ENCODE peak calls at places on chromosomes 7 and 10, in ten cellular contexts. One of them, this sample, is unnamed.

GRCh38 chr10:125742465-125742864 is 23.0 kb downstream of the EDRF1 start:
- DNase-seq in lower lobe of right lung: no peak
- DNase-seq in progenitor cell of endocrine pancreas: no peak
- DNase-seq in GM10248: no peak
- DNase-seq in cardiac muscle cell: no peak
- DNase-seq in RWPE1: no peak
- DNase-seq in astrocyte of the cerebellum: no peak
- DNase-seq in endothelial cell: no peak
- DNase-seq in AG10803: peak; percentile 3
- DNase-seq in mucosa of descending colon: no peak
- DNase-seq in this sample: no peak

GRCh38 chr7:156001496-156002260 is 189.4 kb upstream of the SHH start:
- DNase-seq in lower lobe of right lung: no peak
- DNase-seq in progenitor cell of endocrine pancreas: no peak
- DNase-seq in GM10248: no peak
- DNase-seq in cardiac muscle cell: no peak
- DNase-seq in RWPE1: no peak
- DNase-seq in astrocyte of the cerebellum: no peak
- DNase-seq in endothelial cell: no peak
- DNase-seq in AG10803: no peak
- DNase-seq in mucosa of descending colon: no peak
- DNase-seq in this sample: no peak

GRCh38 chr7:12637328-12637727 is 50.1 kb upstream of the ARL4A start:
- DNase-seq in lower lobe of right lung: no peak
- DNase-seq in progenitor cell of endocrine pancreas: no peak
- DNase-seq in GM10248: no peak
- DNase-seq in cardiac muscle cell: no peak
- DNase-seq in RWPE1: no peak
- DNase-seq in astrocyte of the cerebellum: no peak
- DNase-seq in endothelial cell: no peak
- DNase-seq in AG10803: no peak
- DNase-seq in mucosa of descending colon: no peak
- DNase-seq in this sample: no peak

GRCh38 chr10:123306290-123306689 is 152.1 kb downstream of the BUB3 start:
- DNase-seq in lower lobe of right lung: no peak
- DNase-seq in progenitor cell of endocrine pancreas: no peak
- DNase-seq in GM10248: no peak
- DNase-seq in cardiac muscle cell: no peak
- DNase-seq in RWPE1: no peak
- DNase-seq in astrocyte of the cerebellum: no peak
- DNase-seq in endothelial cell: no peak
- DNase-seq in AG10803: no peak
- DNase-seq in mucosa of descending colon: no peak
- DNase-seq in this sample: no peak

GRCh38 chr7:54729096-54729495 is 29.9 kb downstream of the SEC61G start:
- DNase-seq in lower lobe of right lung: no peak
- DNase-seq in progenitor cell of endocrine pancreas: no peak
- DNase-seq in GM10248: no peak
- DNase-seq in cardiac muscle cell: no peak
- DNase-seq in RWPE1: no peak
- DNase-seq in astrocyte of the cerebellum: no peak
- DNase-seq in endothelial cell: no peak
- DNase-seq in AG10803: no peak
- DNase-seq in mucosa of descending colon: no peak
- DNase-seq in this sample: no peak

GRCh38 chr10:106535304-106535964 is 629.1 kb downstream of the SORCS1 start:
- DNase-seq in lower lobe of right lung: no peak
- DNase-seq in progenitor cell of endocrine pancreas: no peak
- DNase-seq in GM10248: no peak
- DNase-seq in cardiac muscle cell: no peak
- DNase-seq in RWPE1: no peak
- DNase-seq in astrocyte of the cerebellum: no peak
- DNase-seq in endothelial cell: no peak
- DNase-seq in AG10803: no peak
- DNase-seq in mucosa of descending colon: no peak
- DNase-seq in this sample: peak; percentile 14

GRCh38 chr10:119981826-119982225 is 89.3 kb downstream of the SEC23IP start:
- DNase-seq in lower lobe of right lung: no peak
- DNase-seq in progenitor cell of endocrine pancreas: no peak
- DNase-seq in GM10248: no peak
- DNase-seq in cardiac muscle cell: no peak
- DNase-seq in RWPE1: no peak
- DNase-seq in astrocyte of the cerebellum: no peak
- DNase-seq in endothelial cell: no peak
- DNase-seq in AG10803: no peak
- DNase-seq in mucosa of descending colon: no peak
- DNase-seq in this sample: peak; percentile 52

GRCh38 chr10:51389415-51390342 is 309.7 kb downstream of the CSTF2T start:
- DNase-seq in lower lobe of right lung: no peak
- DNase-seq in progenitor cell of endocrine pancreas: peak; percentile 14
- DNase-seq in GM10248: peak; percentile 43
- DNase-seq in cardiac muscle cell: peak; percentile 67
- DNase-seq in RWPE1: peak; percentile 18
- DNase-seq in astrocyte of the cerebellum: peak; percentile 100
- DNase-seq in endothelial cell: peak; percentile 64
- DNase-seq in AG10803: peak; percentile 100
- DNase-seq in mucosa of descending colon: peak; percentile 71
- DNase-seq in this sample: peak; percentile 64

GRCh38 chr7:149866817-149867447 is 6.8 kb upstream of the ATP6V0E2 start:
- DNase-seq in lower lobe of right lung: no peak
- DNase-seq in progenitor cell of endocrine pancreas: no peak
- DNase-seq in GM10248: no peak
- DNase-seq in cardiac muscle cell: no peak
- DNase-seq in RWPE1: peak; percentile 4
- DNase-seq in astrocyte of the cerebellum: no peak
- DNase-seq in endothelial cell: no peak
- DNase-seq in AG10803: peak; percentile 22
- DNase-seq in mucosa of descending colon: no peak
- DNase-seq in this sample: no peak

GRCh38 chr7:122430710-122431109 is 126.2 kb upstream of the FEZF1 start:
- DNase-seq in lower lobe of right lung: no peak
- DNase-seq in progenitor cell of endocrine pancreas: no peak
- DNase-seq in GM10248: no peak
- DNase-seq in cardiac muscle cell: no peak
- DNase-seq in RWPE1: no peak
- DNase-seq in astrocyte of the cerebellum: no peak
- DNase-seq in endothelial cell: no peak
- DNase-seq in AG10803: peak; percentile 13
- DNase-seq in mucosa of descending colon: no peak
- DNase-seq in this sample: peak; percentile 39

GRCh38 chr7:39071116-39071515 is 93.4 kb downstream of the POU6F2 start:
- DNase-seq in lower lobe of right lung: no peak
- DNase-seq in progenitor cell of endocrine pancreas: no peak
- DNase-seq in GM10248: no peak
- DNase-seq in cardiac muscle cell: no peak
- DNase-seq in RWPE1: no peak
- DNase-seq in astrocyte of the cerebellum: no peak
- DNase-seq in endothelial cell: no peak
- DNase-seq in AG10803: no peak
- DNase-seq in mucosa of descending colon: no peak
- DNase-seq in this sample: no peak
- TF ChIP-seq CTCF in lower lobe of right lung: no peak
- TF ChIP-seq CTCF in progenitor cell of endocrine pancreas: no peak
- TF ChIP-seq CTCF in GM10248: no peak
- TF ChIP-seq CTCF in cardiac muscle cell: no peak
- TF ChIP-seq CTCF in RWPE1: no peak
- TF ChIP-seq CTCF in astrocyte of the cerebellum: no peak
- TF ChIP-seq CTCF in endothelial cell: no peak
- TF ChIP-seq CTCF in AG10803: no peak
- TF ChIP-seq CTCF in mucosa of descending colon: no peak
- TF ChIP-seq CTCF in this sample: no peak

GRCh38 chr7:151679073-151679708 is 159.5 kb upstream of the RHEB start:
- DNase-seq in lower lobe of right lung: no peak
- DNase-seq in progenitor cell of endocrine pancreas: no peak
- DNase-seq in GM10248: no peak
- DNase-seq in cardiac muscle cell: no peak
- DNase-seq in RWPE1: no peak
- DNase-seq in astrocyte of the cerebellum: no peak
- DNase-seq in endothelial cell: no peak
- DNase-seq in AG10803: no peak
- DNase-seq in mucosa of descending colon: no peak
- DNase-seq in this sample: no peak
- TF ChIP-seq CTCF in lower lobe of right lung: no peak
- TF ChIP-seq CTCF in progenitor cell of endocrine pancreas: no peak
- TF ChIP-seq CTCF in GM10248: no peak
- TF ChIP-seq CTCF in cardiac muscle cell: no peak
- TF ChIP-seq CTCF in RWPE1: no peak
- TF ChIP-seq CTCF in astrocyte of the cerebellum: no peak
- TF ChIP-seq CTCF in endothelial cell: no peak
- TF ChIP-seq CTCF in AG10803: no peak
- TF ChIP-seq CTCF in mucosa of descending colon: no peak
- TF ChIP-seq CTCF in this sample: no peak

DNA sequence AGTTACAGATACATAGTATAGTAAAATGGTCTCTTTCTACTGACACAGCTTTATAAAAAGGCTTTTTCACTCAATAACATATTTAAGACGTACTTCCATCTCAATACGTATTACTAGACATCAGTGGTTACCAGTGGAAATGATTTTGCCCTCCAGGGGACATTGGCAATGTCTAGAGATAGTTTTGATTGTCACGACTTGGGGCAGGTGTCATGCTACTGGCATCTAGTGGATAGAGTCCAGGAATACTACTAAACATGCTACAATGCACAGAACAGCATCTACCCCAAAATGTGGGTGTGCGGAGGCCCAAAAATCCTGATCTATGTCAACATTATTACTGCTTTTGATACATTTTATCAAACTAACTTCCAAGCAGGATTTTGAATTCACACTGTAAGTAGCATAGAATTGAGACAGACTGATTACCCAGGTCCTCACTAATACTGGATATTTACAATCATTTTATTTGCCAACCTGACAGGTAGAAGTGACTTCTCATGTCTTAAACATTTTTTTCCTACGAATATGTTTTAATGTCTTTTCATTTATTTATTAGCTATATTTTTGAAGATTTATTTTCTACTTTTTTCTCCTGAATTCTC is 53.8 kb downstream of the HGF start:
- DNase-seq in lower lobe of right lung: no peak
- DNase-seq in progenitor cell of endocrine pancreas: no peak
- DNase-seq in GM10248: no peak
- DNase-seq in cardiac muscle cell: peak; percentile 30
- DNase-seq in RWPE1: peak; percentile 14
- DNase-seq in astrocyte of the cerebellum: peak; percentile 5
- DNase-seq in endothelial cell: peak; percentile 4
- DNase-seq in AG10803: peak; percentile 21
- DNase-seq in mucosa of descending colon: no peak
- DNase-seq in this sample: peak; percentile 58
- TF ChIP-seq CTCF in lower lobe of right lung: no peak
- TF ChIP-seq CTCF in progenitor cell of endocrine pancreas: no peak
- TF ChIP-seq CTCF in GM10248: no peak
- TF ChIP-seq CTCF in cardiac muscle cell: peak; percentile 34
- TF ChIP-seq CTCF in RWPE1: peak; percentile 76
- TF ChIP-seq CTCF in astrocyte of the cerebellum: peak; percentile 33
- TF ChIP-seq CTCF in endothelial cell: no peak
- TF ChIP-seq CTCF in AG10803: peak; percentile 36
- TF ChIP-seq CTCF in mucosa of descending colon: no peak
- TF ChIP-seq CTCF in this sample: peak; percentile 75

DNA sequence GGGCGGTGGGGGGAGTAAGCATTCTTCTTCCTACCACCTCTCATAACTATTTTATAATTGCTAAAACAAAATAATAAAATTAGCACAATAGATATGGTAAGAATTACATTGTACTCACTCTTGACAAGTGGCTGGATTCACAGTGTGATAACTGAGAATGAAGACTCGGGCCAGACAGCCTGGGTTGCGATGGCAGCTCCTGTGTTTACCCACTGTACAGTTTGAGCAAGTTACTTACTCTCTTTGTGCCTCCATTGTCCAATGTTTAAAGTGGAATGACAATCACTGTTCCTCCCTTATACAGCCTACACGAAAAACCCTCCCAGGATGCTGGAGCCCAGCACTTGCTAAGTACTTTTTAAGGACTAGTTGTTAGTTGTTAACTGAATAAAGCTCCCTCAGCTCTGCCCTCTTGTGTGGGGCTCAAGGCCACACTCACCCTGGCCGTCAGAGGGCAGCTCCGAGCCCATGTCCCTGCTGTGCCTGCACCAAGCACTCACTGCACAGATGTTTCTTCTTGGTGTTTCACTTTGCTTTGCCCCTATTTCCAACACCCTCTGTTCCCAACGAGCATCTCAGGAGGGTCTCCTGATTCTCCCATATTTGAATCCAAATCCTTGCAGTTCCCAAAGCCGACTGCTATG is 56.4 kb upstream of the NPS start:
- DNase-seq in lower lobe of right lung: no peak
- DNase-seq in progenitor cell of endocrine pancreas: no peak
- DNase-seq in GM10248: no peak
- DNase-seq in cardiac muscle cell: peak; percentile 23
- DNase-seq in RWPE1: no peak
- DNase-seq in astrocyte of the cerebellum: no peak
- DNase-seq in endothelial cell: peak; percentile 25
- DNase-seq in AG10803: no peak
- DNase-seq in mucosa of descending colon: no peak
- DNase-seq in this sample: peak; percentile 47
- TF ChIP-seq CTCF in lower lobe of right lung: no peak
- TF ChIP-seq CTCF in progenitor cell of endocrine pancreas: peak; percentile 34
- TF ChIP-seq CTCF in GM10248: no peak
- TF ChIP-seq CTCF in cardiac muscle cell: peak; percentile 10
- TF ChIP-seq CTCF in RWPE1: no peak
- TF ChIP-seq CTCF in astrocyte of the cerebellum: no peak
- TF ChIP-seq CTCF in endothelial cell: no peak
- TF ChIP-seq CTCF in AG10803: peak; percentile 28
- TF ChIP-seq CTCF in mucosa of descending colon: no peak
- TF ChIP-seq CTCF in this sample: peak; percentile 39

DNA sequence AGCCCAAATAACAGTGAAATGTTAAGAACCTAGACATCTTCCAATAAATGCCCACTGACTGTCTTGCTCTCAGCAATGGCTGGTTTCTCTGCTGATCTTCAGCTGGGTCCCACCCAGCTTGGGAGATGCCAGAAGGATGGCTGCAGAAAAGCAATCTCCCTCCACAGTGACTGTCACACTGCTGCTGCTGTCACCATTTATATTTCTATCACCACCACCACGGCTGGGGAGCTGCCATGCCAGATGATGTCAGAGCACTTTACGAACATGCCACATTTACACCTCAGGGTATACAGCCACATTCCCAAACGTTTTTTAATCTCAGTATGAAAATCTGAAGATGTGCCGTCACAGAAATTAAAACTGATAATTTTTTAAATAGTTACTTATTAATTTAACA is 29.8 kb upstream of the FRMD4A start:
- DNase-seq in lower lobe of right lung: no peak
- DNase-seq in progenitor cell of endocrine pancreas: no peak
- DNase-seq in GM10248: no peak
- DNase-seq in cardiac muscle cell: no peak
- DNase-seq in RWPE1: no peak
- DNase-seq in astrocyte of the cerebellum: no peak
- DNase-seq in endothelial cell: no peak
- DNase-seq in AG10803: no peak
- DNase-seq in mucosa of descending colon: no peak
- DNase-seq in this sample: no peak
- TF ChIP-seq CTCF in lower lobe of right lung: no peak
- TF ChIP-seq CTCF in progenitor cell of endocrine pancreas: no peak
- TF ChIP-seq CTCF in GM10248: no peak
- TF ChIP-seq CTCF in cardiac muscle cell: no peak
- TF ChIP-seq CTCF in RWPE1: no peak
- TF ChIP-seq CTCF in astrocyte of the cerebellum: no peak
- TF ChIP-seq CTCF in endothelial cell: no peak
- TF ChIP-seq CTCF in AG10803: no peak
- TF ChIP-seq CTCF in mucosa of descending colon: no peak
- TF ChIP-seq CTCF in this sample: no peak

GRCh38 chr10:104337985-104338735 is at the start of gene ITPRIP:
- DNase-seq in lower lobe of right lung: peak; percentile 89
- DNase-seq in progenitor cell of endocrine pancreas: peak; percentile 43
- DNase-seq in GM10248: peak; percentile 79
- DNase-seq in cardiac muscle cell: peak; percentile 78
- DNase-seq in RWPE1: peak; percentile 70
- DNase-seq in astrocyte of the cerebellum: no peak
- DNase-seq in endothelial cell: peak; percentile 68
- DNase-seq in AG10803: peak; percentile 86
- DNase-seq in mucosa of descending colon: peak; percentile 78
- DNase-seq in this sample: peak; percentile 81
- TF ChIP-seq CTCF in lower lobe of right lung: peak; percentile 23
- TF ChIP-seq CTCF in progenitor cell of endocrine pancreas: peak; percentile 46
- TF ChIP-seq CTCF in GM10248: no peak
- TF ChIP-seq CTCF in cardiac muscle cell: peak; percentile 20
- TF ChIP-seq CTCF in RWPE1: no peak
- TF ChIP-seq CTCF in astrocyte of the cerebellum: peak; percentile 34
- TF ChIP-seq CTCF in endothelial cell: no peak
- TF ChIP-seq CTCF in AG10803: peak; percentile 22
- TF ChIP-seq CTCF in mucosa of descending colon: no peak
- TF ChIP-seq CTCF in this sample: no peak

This sample was measured in MCF 10A.